ENCODE peak calls at places on chromosome 10, in six cellular contexts. J is K562, L is mammary epithelial cell, M is esophagus muscularis mucosa, K is WERI-Rb-1, U is neural progenitor cell. A is an unnamed sample. For H3K9me3 and H3K27me3, the result is how much of the 10 kb centered on the place peaks cover.

GRCh38 chr10:72784551-72785421 is 92.8 kb downstream of the MCU start:
- DNase-seq in L (peak), K (peak), U (peak), J (no peak), M (no peak), A (no peak)

GRCh38 chr10:44261710-44262455 is 123.0 kb downstream of the CXCL12 start:
- DNase-seq in L (no peak), M (peak), U (no peak), K (no peak), J (no peak), A (no peak)

GRCh38 chr10:133104972-133105495 is 17.3 kb downstream of the ADGRA1 start:
- DNase-seq in M (no peak), K (no peak), U (no peak), J (no peak), L (no peak), A (peak)

GRCh38 chr10:74189999-74190421 is 39.0 kb downstream of the ADK start:
- DNase-seq in L (peak), J (peak), U (no peak), M (no peak), K (no peak), A (no peak)

GRCh38 chr10:113650172-113650571 is 13.7 kb downstream of the NRAP start:
- DNase-seq in M (no peak), U (no peak), K (no peak), J (no peak), L (no peak), A (no peak)

GRCh38 chr10:52923520-52923919 is 150.9 kb upstream of the MBL2 start:
- DNase-seq in K (no peak), M (no peak), U (no peak), J (no peak), L (no peak), A (no peak)

GRCh38 chr10:100025528-100026070 is 15.9 kb upstream of the DNMBP start:
- DNase-seq in L (no peak), U (peak), K (no peak), J (no peak), M (no peak), A (no peak)

GRCh38 chr10:95121904-95122303 is 52.6 kb upstream of the CYP2C8 start:
- DNase-seq in M (no peak), K (no peak), U (no peak), J (no peak), L (no peak), A (no peak)

GRCh38 chr10:48493083-48493871 is 111.6 kb downstream of the ARHGAP22 start:
- DNase-seq in L (peak), K (no peak), U (no peak), J (no peak), M (peak), A (no peak)

GRCh38 chr10:31596765-31597164 is 277.7 kb downstream of the ZEB1 start:
- DNase-seq in L (no peak), J (no peak), U (no peak), K (no peak), M (no peak), A (no peak)

GRCh38 chr10:78688945-78689935 is 379.5 kb upstream of the ZMIZ1 start:
- DNase-seq in L (no peak), K (no peak), U (peak), M (peak), J (no peak), A (no peak)

GRCh38 chr10:69807122-69807521 is 5.4 kb downstream of the COL13A1 start:
- DNase-seq in L (peak), K (no peak), U (no peak), J (no peak), M (no peak), A (no peak)

GRCh38 chr10:126617208-126617607 is 53.3 kb downstream of the C10orf90 start:
- DNase-seq in M (no peak), K (no peak), U (no peak), J (no peak), L (no peak), A (no peak)

GRCh38 chr10:19819419-19820033 is 3.3 kb downstream of the PLXDC2 start:
- DNase-seq in M (no peak), U (peak), L (peak), K (no peak), J (peak), A (no peak)

GRCh38 chr10:127485153-127485857 is 63.8 kb upstream of the NPS start:
- DNase-seq in J (no peak), M (no peak), U (peak), L (peak), K (peak), A (peak)

GRCh38 chr10:7956508-7956907 is 98.0 kb upstream of the GATA3 start:
- DNase-seq in L (peak), M (no peak), J (peak), K (no peak), U (no peak), A (no peak)

GRCh38 chr10:121668336-121669009 is 70.2 kb upstream of the FGFR2 start:
- DNase-seq in L (peak), M (no peak), U (peak), K (peak), J (no peak), A (peak)

GRCh38 chr10:122553341-122553740 is 7.2 kb upstream of the DMBT1 start:
- DNase-seq in L (no peak), M (no peak), K (no peak), J (no peak), U (no peak), A (no peak)

GRCh38 chr10:119378737-119379067 is 163.8 kb downstream of the RGS10 start:
- DNase-seq in K (no peak), U (no peak), L (no peak), M (no peak), J (peak), A (no peak)

GRCh38 chr10:71726673-71727428 is 7.3 kb upstream of the C10orf105 start:
- DNase-seq in U (no peak), M (no peak), L (no peak), J (no peak), K (no peak), A (no peak)

GRCh38 chr10:79165068-79165467 is 96.3 kb downstream of the ZMIZ1 start:
- DNase-seq in M (no peak), J (no peak), U (no peak), L (no peak), K (no peak), A (no peak)

GRCh38 chr10:87931836-87932230 is 68.4 kb downstream of the PTEN start:
- DNase-seq in J (no peak), M (no peak), L (peak), K (no peak), U (no peak), A (no peak)

GRCh38 chr10:57696641-57697040 is 571.1 kb downstream of the IPMK start:
- DNase-seq in U (no peak), J (no peak), M (no peak), K (no peak), L (peak), A (no peak)

GRCh38 chr10:79191951-79192676 is 123.3 kb downstream of the ZMIZ1 start:
- DNase-seq in J (no peak), U (no peak), L (no peak), K (no peak), M (no peak), A (no peak)

GRCh38 chr10:13382759-13383753 is 35.0 kb upstream of the SEPHS1 start:
- DNase-seq in L (peak), M (no peak), U (no peak), J (no peak), K (no peak), A (peak)

GRCh38 chr10:117188399-117188798 is 8.9 kb upstream of the KCNK18 start:
- DNase-seq in U (no peak), J (no peak), M (no peak), L (peak), K (no peak), A (no peak)

DNA sequence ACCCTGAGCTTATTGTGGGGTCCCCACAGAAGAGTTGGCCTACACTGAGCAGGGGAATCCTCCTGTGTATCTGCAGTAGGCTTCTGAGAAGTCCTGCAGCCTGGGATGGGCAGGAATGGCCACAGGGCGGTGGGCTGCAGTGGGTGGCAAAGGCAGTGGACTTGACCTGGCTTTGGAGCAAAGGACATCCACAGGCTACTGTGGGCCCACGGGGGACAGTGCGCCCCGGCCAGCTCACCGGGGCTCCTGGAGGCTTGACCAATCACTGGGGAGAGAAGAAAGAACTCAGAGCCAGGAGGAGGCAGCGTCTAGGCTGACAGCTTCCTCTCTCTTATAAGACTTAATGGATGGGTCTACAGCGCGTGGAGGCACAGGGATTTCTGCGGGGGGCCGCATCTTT is 488.8 kb upstream of the MGMT start:
- DNase-seq in U (no peak), M (no peak), J (no peak), K (no peak), L (no peak), A (no peak)
- TF ChIP-seq CTCF in U (no peak), M (no peak), J (no peak), K (no peak), L (no peak), A (no peak)

GRCh38 chr10:11871470-11871869 is 48.3 kb downstream of the PROSER2 start:
- DNase-seq in K (no peak), M (no peak), U (no peak), L (no peak), J (peak), A (no peak)
- H3K9me3 ChIP-seq in K (under half), M (under half), U (under half), L (under half), J (under half), A (under half)

GRCh38 chr10:98012654-98013053 is 17.8 kb downstream of the CRTAC1 start:
- DNase-seq in M (no peak), J (no peak), K (no peak), U (no peak), L (no peak), A (no peak)

GRCh38 chr10:98013776-98014175 is 16.6 kb downstream of the CRTAC1 start:
- DNase-seq in M (no peak), J (no peak), K (no peak), L (no peak), U (no peak), A (no peak)

GRCh38 chr10:98013122-98013521 is 17.3 kb downstream of the CRTAC1 start:
- DNase-seq in K (no peak), U (no peak), J (no peak), M (no peak), L (no peak), A (no peak)

GRCh38 chr10:98006266-98006665 is 24.2 kb downstream of the CRTAC1 start:
- DNase-seq in K (no peak), L (no peak), U (peak), M (no peak), J (peak), A (no peak)

DNA sequence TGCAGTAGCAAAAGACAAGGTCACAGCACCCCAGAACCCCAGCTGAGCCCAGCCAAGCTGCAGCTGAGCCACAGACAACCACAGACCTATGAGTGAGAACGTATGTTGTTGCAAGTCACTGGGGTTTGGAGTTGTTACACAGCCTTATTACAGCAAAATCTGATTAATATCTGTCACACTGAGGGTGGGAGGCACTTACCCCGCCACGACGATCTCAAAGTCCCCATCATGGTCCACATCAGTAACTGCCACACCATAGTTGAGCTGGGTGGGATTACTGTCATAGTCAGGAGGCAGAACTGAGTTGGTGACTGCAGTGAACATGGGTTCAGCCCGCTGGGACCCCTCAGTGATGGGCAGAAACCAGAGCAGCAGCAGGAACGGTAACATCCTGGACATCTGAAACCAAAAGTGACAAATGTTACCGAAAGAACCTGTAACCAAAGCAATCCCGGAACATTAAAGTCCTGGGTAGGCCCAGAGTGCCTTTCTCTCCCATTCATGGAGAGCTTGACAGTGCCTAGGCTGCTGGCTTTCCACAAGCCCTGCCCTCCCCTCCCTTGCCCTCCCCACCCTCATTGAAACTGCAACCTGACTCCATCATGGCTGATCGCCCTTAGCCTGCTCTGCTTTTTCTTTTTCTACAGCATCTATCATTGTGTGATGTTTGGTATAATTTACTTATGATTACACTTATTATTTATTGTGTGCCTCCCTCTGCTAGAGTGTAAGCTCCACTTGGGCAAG is 19.3 kb downstream of the CRTAC1 start:
- DNase-seq in M (no peak), J (no peak), K (no peak), L (no peak), U (no peak), A (no peak)
- H3K27me3 ChIP-seq in M (under half), J (under half), K (under half), L (under half), U (under half), A (under half)

GRCh38 chr10:68795886-68796532 is 31.3 kb upstream of the STOX1 start:
- DNase-seq in J (no peak), M (no peak), K (no peak), U (no peak), L (peak), A (no peak)

GRCh38 chr10:68796609-68797008 is 30.7 kb upstream of the STOX1 start:
- DNase-seq in L (peak), U (no peak), K (no peak), J (no peak), M (no peak), A (no peak)

GRCh38 chr10:68787813-68788212 is 39.5 kb upstream of the STOX1 start:
- DNase-seq in M (no peak), K (no peak), L (no peak), J (no peak), U (no peak), A (no peak)

GRCh38 chr10:68790476-68790875 is 36.9 kb upstream of the STOX1 start:
- DNase-seq in M (no peak), U (no peak), K (no peak), L (no peak), J (no peak), A (no peak)

GRCh38 chr10:68792115-68792514 is 35.2 kb upstream of the STOX1 start:
- DNase-seq in L (no peak), K (no peak), M (no peak), J (no peak), U (no peak), A (no peak)
- TF ChIP-seq CTCF in L (peak), K (no peak), M (no peak), J (peak), U (peak), A (no peak)

GRCh38 chr10:106866244-106866845 is 298.2 kb downstream of the SORCS1 start:
- DNase-seq in U (no peak), M (no peak), K (no peak), J (no peak), L (no peak), A (no peak)
- H3K9me3 ChIP-seq in U (under half), M (under half), K (under half), J (under half), L (under half), A (under half)

GRCh38 chr10:102407641-102407943 is 11.0 kb downstream of the PSD start:
- DNase-seq in K (no peak), L (no peak), J (no peak), U (no peak), M (no peak), A (no peak)
- H3K27me3 ChIP-seq in K (under half), L (under half), J (under half), U (half or more), M (under half), A (under half)

GRCh38 chr10:1297566-1298301 is 241.5 kb downstream of the WDR37 start:
- DNase-seq in M (no peak), L (no peak), J (no peak), U (peak), K (no peak), A (no peak)
- TF ChIP-seq CTCF in M (no peak), L (no peak), J (no peak), U (peak), K (no peak), A (no peak)

GRCh38 chr10:10394933-10395658 is 622.6 kb upstream of the CELF2 start:
- DNase-seq in U (no peak), M (no peak), L (no peak), J (no peak), K (no peak), A (no peak)

DNA sequence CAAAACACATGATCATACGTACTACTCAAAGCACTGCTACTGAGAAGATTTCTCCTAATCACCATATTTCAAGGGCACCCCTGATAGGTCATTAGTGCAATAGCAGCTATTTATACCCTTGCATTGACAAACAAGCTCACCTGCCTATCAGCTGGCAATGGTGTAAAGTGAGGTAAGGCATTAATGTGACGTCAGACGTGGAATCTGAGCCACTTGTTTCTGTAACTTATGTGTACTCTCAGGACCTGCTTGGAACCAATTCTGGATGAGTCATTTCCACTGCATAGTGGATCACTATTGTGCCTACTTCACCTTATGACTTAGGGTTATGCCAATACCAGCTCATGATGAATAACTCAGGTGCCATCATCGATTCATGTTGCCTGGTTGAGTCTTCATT is 628.5 kb upstream of the CELF2 start:
- DNase-seq in M (no peak), U (no peak), J (no peak), K (no peak), L (no peak), A (no peak)
- H3K9me3 ChIP-seq in M (under half), U (under half), J (under half), K (under half), L (under half), A (under half)

DNA sequence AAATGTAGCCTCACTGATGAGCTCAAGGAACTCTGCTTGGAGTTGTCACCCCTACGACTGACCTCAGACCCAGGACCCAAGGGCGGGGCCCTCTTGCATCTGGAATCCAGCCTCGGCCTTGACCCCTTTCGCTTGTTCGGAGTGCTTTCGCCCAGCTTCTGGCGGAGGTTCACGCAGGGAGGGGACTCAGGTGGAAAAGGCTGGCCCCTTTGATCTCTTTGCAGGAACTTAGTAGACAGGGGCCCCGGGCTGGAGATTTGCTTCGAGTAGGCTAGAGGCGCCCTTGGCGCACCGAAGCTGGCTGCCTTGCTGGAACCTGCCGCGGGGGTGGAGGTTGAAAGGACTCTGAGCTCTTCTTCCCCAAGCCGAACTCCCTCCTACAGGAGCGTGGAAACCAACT is 255.0 kb downstream of the OTUD1 start:
- DNase-seq in K (no peak), J (no peak), M (no peak), L (no peak), U (peak), A (no peak)
- H3K27me3 ChIP-seq in K (under half), J (under half), M (under half), L (under half), U (half or more), A (under half)

GRCh38 chr10:29081231-29081630 is 207.6 kb upstream of the LYZL1 start:
- DNase-seq in K (no peak), J (no peak), U (no peak), L (no peak), M (no peak), A (no peak)

GRCh38 chr10:29081971-29082699 is 206.7 kb upstream of the LYZL1 start:
- DNase-seq in L (no peak), J (no peak), M (no peak), U (no peak), K (no peak), A (no peak)

GRCh38 chr10:29083096-29083495 is 205.8 kb upstream of the LYZL1 start:
- DNase-seq in U (no peak), M (no peak), J (no peak), L (no peak), K (no peak), A (no peak)

GRCh38 chr10:29089094-29089493 is 199.8 kb upstream of the LYZL1 start:
- DNase-seq in M (no peak), J (no peak), U (no peak), K (no peak), L (no peak), A (no peak)

GRCh38 chr10:29084908-29085307 is 204.0 kb upstream of the LYZL1 start:
- DNase-seq in M (no peak), L (no peak), U (no peak), K (no peak), J (no peak), A (no peak)
- TF ChIP-seq CTCF in M (no peak), L (no peak), U (no peak), K (no peak), J (no peak), A (no peak)

A was measured in pancreas.